ENCODE peak calls at places on chromosome 12, in nine cellular contexts. W is CD8-positive, alpha-beta memory T cell; A is EL; Z is activated naive CD4-positive, alpha-beta T cell treated with Interleukin-2 at 50 U/mL for 16 hours; T is fibroblast of the conjunctiva; C is mesothelial cell of epicardium; O is bronchial epithelial cell; B is NCI-H345; N is NCI-H510A treated with DMSO at 0.1 percent for 48 hours. Q is an unnamed sample.

GRCh38 chr12:59444932-59445331 is 150.9 kb upstream of the SLC16A7 start:
- DNase-seq in W (no peak), A (peak), Z (peak), T (no peak), C (no peak), O (peak), B (no peak), N (no peak), Q (no peak)

GRCh38 chr12:93460882-93461281 is 6.4 kb upstream of the MRPL42 start:
- DNase-seq in W (no peak), A (no peak), Z (no peak), T (no peak), C (no peak), O (no peak), B (no peak), N (no peak), Q (no peak)

GRCh38 chr12:28446031-28446430 is 255.8 kb downstream of the CCDC91 start:
- DNase-seq in W (no peak), A (peak), Z (no peak), T (no peak), C (no peak), O (no peak), B (no peak), N (no peak), Q (no peak)

GRCh38 chr12:108565976-108566375 is 3.6 kb downstream of the ISCU start:
- DNase-seq in W (peak), A (peak), Z (peak), T (peak), C (no peak), O (peak), B (peak), N (peak), Q (no peak)

GRCh38 chr12:129720618-129721017 is 183.2 kb downstream of the TMEM132D start:
- DNase-seq in W (no peak), A (no peak), Z (no peak), T (no peak), C (no peak), O (no peak), B (no peak), N (no peak), Q (no peak)

GRCh38 chr12:76804435-76804976 is 40.6 kb downstream of the ZDHHC17 start:
- DNase-seq in W (no peak), A (no peak), Z (no peak), T (no peak), C (no peak), O (no peak), B (no peak), N (no peak), Q (no peak)

GRCh38 chr12:116058574-116058973 is 218.9 kb downstream of the MED13L start:
- DNase-seq in W (no peak), A (no peak), Z (no peak), T (no peak), C (no peak), O (no peak), B (no peak), N (no peak), Q (no peak)

GRCh38 chr12:10027311-10028099 is 3.0 kb upstream of the CLEC9A start:
- DNase-seq in W (no peak), A (peak), Z (no peak), T (no peak), C (no peak), O (peak), B (no peak), N (no peak), Q (no peak)

GRCh38 chr12:22657538-22657937 is 32.6 kb downstream of the ETNK1 start:
- DNase-seq in W (no peak), A (no peak), Z (no peak), T (no peak), C (no peak), O (peak), B (no peak), N (no peak), Q (no peak)

GRCh38 chr12:29148958-29149690 is at the start of gene FAR2:
- DNase-seq in W (peak), A (peak), Z (peak), T (peak), C (peak), O (peak), B (no peak), N (peak), Q (no peak)

Q was measured in thoracic aorta.